ENCODE peak calls at places on chromosomes 11 and 22, in eight cellular contexts. B is body of pancreas, J is endothelial cell of umbilical vein, W is adrenal gland, E is transverse colon, L is H1, Q is A549, G is ovary. K is an unnamed sample.

GRCh38 chr11:16775604-16776283 is 37.3 kb downstream of the C11orf58 start:
- DNase-seq in Q (no peak), L (no peak), B (no peak), J (no peak), E (no peak), G (no peak), W (no peak), K (no peak)

GRCh38 chr11:64151337-64151736 is 14.6 kb downstream of the MACROD1 start:
- DNase-seq in W (no peak), B (no peak), Q (no peak), J (no peak), E (no peak), L (no peak), G (no peak), K (no peak)

GRCh38 chr11:123100378-123101085 is 38.6 kb upstream of the HSPA8 start:
- DNase-seq in J (no peak), B (peak), W (peak), G (peak), L (no peak), E (no peak), Q (no peak), K (no peak)

GRCh38 chr22:43244803-43245527 is 58.0 kb upstream of the TTLL12 start:
- DNase-seq in E (no peak), J (no peak), L (no peak), B (no peak), Q (no peak), G (no peak), W (no peak), K (no peak)

GRCh38 chr11:117179048-117179999 is 781 bp downstream of the SIDT2 start:
- DNase-seq in Q (no peak), W (peak), G (no peak), B (peak), J (peak), E (peak), L (no peak), K (no peak)

GRCh38 chr11:97943493-97943892 is 1077.3 kb upstream of the CNTN5 start:
- DNase-seq in J (no peak), E (no peak), L (no peak), W (no peak), Q (no peak), B (no peak), G (no peak), K (no peak)

GRCh38 chr11:126115253-126115540 is 52.5 kb upstream of the CDON start:
- DNase-seq in E (peak), J (peak), L (no peak), G (peak), Q (no peak), B (peak), W (peak), K (peak)

GRCh38 chr22:20051927-20052308 is 28.1 kb upstream of the DGCR8 start:
- DNase-seq in G (no peak), W (no peak), Q (no peak), L (no peak), J (no peak), B (no peak), E (no peak), K (no peak)

GRCh38 chr11:76680517-76681425 is 10.2 kb upstream of the LRRC32 start:
- DNase-seq in G (peak), J (peak), L (peak), Q (peak), E (peak), B (peak), W (peak), K (peak)

GRCh38 chr11:8056810-8057463 is 24.1 kb upstream of the TUB start:
- DNase-seq in W (peak), E (peak), B (peak), Q (no peak), L (no peak), G (peak), J (no peak), K (no peak)

GRCh38 chr22:39627865-39628562 is 57.5 kb downstream of the CACNA1I start:
- DNase-seq in W (no peak), J (no peak), Q (no peak), G (no peak), L (no peak), B (no peak), E (no peak), K (no peak)

GRCh38 chr11:33957304-33957917 is 65.5 kb upstream of the LMO2 start:
- DNase-seq in L (no peak), B (no peak), Q (no peak), G (no peak), W (no peak), E (no peak), J (no peak), K (no peak)

GRCh38 chr22:24925586-24926427 is 20.7 kb downstream of the LHFPL7 start:
- DNase-seq in W (no peak), L (no peak), B (no peak), E (no peak), G (no peak), Q (no peak), J (peak), K (no peak)

GRCh38 chr11:113384551-113384950 is 3.0 kb upstream of the ANKK1 start:
- DNase-seq in W (no peak), E (no peak), G (no peak), L (no peak), Q (peak), B (peak), J (peak), K (peak)

GRCh38 chr11:82462588-82462987 is 271.1 kb downstream of the FAM181B start:
- DNase-seq in Q (no peak), B (no peak), W (no peak), L (no peak), J (no peak), G (no peak), E (no peak), K (no peak)

GRCh38 chr11:117824571-117825537 is at the start of gene FXYD2:
- DNase-seq in G (peak), B (peak), Q (no peak), E (peak), L (no peak), J (peak), W (peak), K (no peak)

GRCh38 chr11:19365743-19366410 is 125.1 kb upstream of the E2F8 start:
- DNase-seq in Q (no peak), G (no peak), E (no peak), B (no peak), L (no peak), W (no peak), J (peak), K (no peak)

GRCh38 chr11:66317322-66317765 is 500 bp upstream of the CD248 start:
- DNase-seq in Q (no peak), B (no peak), L (no peak), J (peak), E (no peak), W (no peak), G (peak), K (no peak)

GRCh38 chr11:73554677-73555320 is 43.1 kb downstream of the FAM168A start:
- DNase-seq in G (no peak), B (no peak), J (no peak), W (no peak), Q (no peak), L (no peak), E (no peak), K (no peak)

GRCh38 chr22:36215976-36216375 is 14.4 kb upstream of the APOL4 start:
- DNase-seq in J (no peak), G (no peak), W (no peak), B (no peak), Q (no peak), E (no peak), L (no peak), K (no peak)

GRCh38 chr11:9037963-9038362 is 34.2 kb upstream of the NRIP3 start:
- DNase-seq in B (no peak), G (no peak), W (no peak), E (no peak), J (no peak), Q (no peak), L (no peak), K (no peak)

GRCh38 chr11:16271258-16271657 is 85.1 kb downstream of the SOX6 start:
- DNase-seq in W (no peak), G (no peak), Q (no peak), B (no peak), J (no peak), L (no peak), E (no peak), K (no peak)

GRCh38 chr11:78081583-78081982 is 1.9 kb upstream of the NDUFC2 start:
- DNase-seq in J (no peak), B (no peak), L (no peak), W (no peak), G (no peak), E (no peak), Q (no peak), K (no peak)

GRCh38 chr11:2572491-2573239 is 127.1 kb downstream of the KCNQ1OT1 start:
- DNase-seq in L (no peak), E (no peak), G (no peak), W (no peak), B (peak), Q (no peak), J (no peak), K (no peak)

GRCh38 chr11:3022982-3023381 is 30.9 kb upstream of the NAP1L4 start:
- DNase-seq in W (no peak), L (no peak), B (no peak), G (no peak), E (no peak), J (no peak), Q (no peak), K (no peak)

GRCh38 chr22:28395920-28396447 is 283.7 kb downstream of the TTC28 start:
- DNase-seq in W (no peak), E (no peak), B (no peak), J (peak), Q (peak), L (no peak), G (no peak), K (no peak)

GRCh38 chr11:69187540-69188065 is 31.9 kb downstream of the SMIM38 start:
- DNase-seq in L (no peak), G (no peak), B (no peak), Q (no peak), J (no peak), E (no peak), W (no peak), K (no peak)

GRCh38 chr11:18853086-18853720 is 61.6 kb upstream of the PTPN5 start:
- DNase-seq in W (no peak), G (no peak), L (no peak), B (peak), Q (peak), J (peak), E (no peak), K (peak)

GRCh38 chr11:65393513-65394079 is 7.2 kb downstream of the FRMD8 start:
- DNase-seq in G (no peak), B (no peak), E (no peak), Q (no peak), L (no peak), W (no peak), J (no peak), K (no peak)

GRCh38 chr11:111604392-111605009 is 2.3 kb downstream of the SIK2 start:
- DNase-seq in B (no peak), E (no peak), Q (peak), G (no peak), W (no peak), L (no peak), J (peak), K (no peak)

GRCh38 chr11:35781342-35782171 is 119.0 kb downstream of the TRIM44 start:
- DNase-seq in G (no peak), Q (peak), B (no peak), L (no peak), E (no peak), W (peak), J (no peak), K (no peak)

GRCh38 chr11:63480039-63480438 is 10.9 kb downstream of the PLAAT5 start:
- DNase-seq in L (no peak), G (no peak), J (no peak), W (no peak), E (no peak), B (no peak), Q (no peak), K (no peak)

GRCh38 chr11:123507043-123507442 is 77.0 kb downstream of the GRAMD1B start:
- DNase-seq in Q (no peak), J (no peak), G (no peak), L (no peak), B (no peak), E (no peak), W (no peak), K (no peak)

GRCh38 chr11:2526808-2527381 is 82.1 kb downstream of the KCNQ1 start:
- DNase-seq in E (peak), W (peak), G (peak), L (no peak), Q (no peak), B (peak), J (no peak), K (no peak)

DNA sequence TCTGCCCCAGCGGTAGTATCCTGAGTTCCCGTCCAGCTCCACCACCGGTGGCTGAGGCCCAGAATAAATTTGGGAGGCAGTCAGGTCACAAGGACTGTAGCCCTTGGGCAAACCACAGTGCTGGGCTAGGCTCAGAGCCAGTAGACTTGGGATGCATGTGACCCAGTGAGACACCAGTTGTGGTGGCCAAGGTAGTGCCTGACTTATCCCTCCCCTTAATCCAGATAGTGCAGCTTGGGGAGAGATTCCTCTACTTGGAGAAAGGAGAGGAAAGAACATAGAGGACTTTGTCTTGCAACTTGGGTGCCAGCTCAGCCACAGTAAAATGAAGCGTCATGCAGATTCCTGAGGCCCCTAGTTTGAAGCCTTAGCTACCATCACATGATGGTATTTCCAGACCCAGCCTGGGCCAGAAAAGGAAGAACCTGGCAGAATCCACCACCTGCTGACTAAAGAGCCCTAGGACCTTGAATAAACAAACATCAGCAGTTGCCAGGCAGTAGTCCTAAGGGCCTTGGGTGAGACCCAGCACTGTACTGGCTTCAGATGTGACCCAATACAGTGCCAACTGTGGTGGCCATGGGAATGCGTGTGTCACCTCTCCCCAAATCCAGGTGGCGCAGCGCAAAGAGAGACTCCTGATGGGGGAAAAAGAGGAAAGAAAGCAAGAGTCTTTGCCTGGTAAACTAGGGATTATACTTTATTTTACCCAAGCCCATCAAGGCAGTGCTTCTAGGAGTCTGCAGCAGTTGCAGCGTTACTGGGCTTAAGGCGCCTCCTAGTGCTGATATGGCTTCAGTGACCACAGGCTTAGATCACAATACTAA is 17.0 kb upstream of the DDX10 start:
- DNase-seq in L (peak), G (peak), B (peak), Q (peak), E (peak), J (peak), W (peak), K (peak)
- TF ChIP-seq POLR2A in L (no peak), G (no peak), B (no peak), Q (no peak), E (no peak), J (no peak), W (no peak), K (no peak)

DNA sequence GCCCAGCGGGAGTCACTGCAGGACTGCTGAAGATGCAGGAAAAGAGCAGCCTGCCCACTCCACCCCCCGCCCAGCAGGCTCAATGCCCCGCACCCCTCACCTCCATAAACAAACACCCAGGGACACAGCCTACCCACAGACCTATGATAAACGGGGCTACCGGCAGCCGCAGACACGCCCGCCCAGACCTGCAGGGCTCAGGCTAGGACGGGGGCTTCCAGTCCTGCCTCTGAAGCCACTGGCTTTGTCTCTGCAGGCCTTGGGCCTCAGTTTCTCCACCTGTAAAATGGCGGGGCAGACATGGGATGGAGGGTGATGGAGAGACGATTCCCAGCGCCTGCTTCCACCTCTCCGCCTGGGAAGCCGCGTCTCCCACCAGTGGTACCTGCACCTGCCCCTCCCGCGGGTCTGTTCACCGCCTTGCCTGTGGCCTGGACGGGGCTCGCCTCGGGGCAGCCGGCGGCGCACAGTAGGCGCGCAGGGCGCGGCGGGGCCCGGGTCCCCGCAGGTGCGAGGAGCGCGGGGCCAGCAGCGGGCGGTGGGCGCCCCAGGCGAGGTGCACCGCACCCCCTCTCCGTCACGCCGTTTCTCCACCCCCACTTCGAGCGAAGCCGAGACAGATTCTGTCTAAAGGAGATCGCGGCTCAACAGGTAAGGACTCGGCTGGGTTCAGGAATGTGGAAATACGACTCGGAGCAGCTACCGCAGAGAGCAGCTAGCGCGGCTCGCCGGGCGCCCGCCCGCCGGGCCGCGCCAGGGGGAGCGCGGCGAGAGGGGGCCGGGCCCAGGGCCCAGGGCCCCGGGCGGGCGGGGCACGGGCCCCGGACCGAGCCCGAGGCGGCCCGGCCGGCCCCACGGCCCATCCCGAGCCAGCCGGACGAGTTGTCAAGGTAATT is 1.4 kb downstream of the WNT7B start:
- DNase-seq in Q (no peak), B (peak), E (no peak), J (no peak), W (no peak), L (no peak), G (no peak), K (peak)
- H3K4me3 ChIP-seq in Q (peak), B (no peak), E (no peak), J (no peak), W (no peak), L (no peak), G (no peak), K (peak)

DNA sequence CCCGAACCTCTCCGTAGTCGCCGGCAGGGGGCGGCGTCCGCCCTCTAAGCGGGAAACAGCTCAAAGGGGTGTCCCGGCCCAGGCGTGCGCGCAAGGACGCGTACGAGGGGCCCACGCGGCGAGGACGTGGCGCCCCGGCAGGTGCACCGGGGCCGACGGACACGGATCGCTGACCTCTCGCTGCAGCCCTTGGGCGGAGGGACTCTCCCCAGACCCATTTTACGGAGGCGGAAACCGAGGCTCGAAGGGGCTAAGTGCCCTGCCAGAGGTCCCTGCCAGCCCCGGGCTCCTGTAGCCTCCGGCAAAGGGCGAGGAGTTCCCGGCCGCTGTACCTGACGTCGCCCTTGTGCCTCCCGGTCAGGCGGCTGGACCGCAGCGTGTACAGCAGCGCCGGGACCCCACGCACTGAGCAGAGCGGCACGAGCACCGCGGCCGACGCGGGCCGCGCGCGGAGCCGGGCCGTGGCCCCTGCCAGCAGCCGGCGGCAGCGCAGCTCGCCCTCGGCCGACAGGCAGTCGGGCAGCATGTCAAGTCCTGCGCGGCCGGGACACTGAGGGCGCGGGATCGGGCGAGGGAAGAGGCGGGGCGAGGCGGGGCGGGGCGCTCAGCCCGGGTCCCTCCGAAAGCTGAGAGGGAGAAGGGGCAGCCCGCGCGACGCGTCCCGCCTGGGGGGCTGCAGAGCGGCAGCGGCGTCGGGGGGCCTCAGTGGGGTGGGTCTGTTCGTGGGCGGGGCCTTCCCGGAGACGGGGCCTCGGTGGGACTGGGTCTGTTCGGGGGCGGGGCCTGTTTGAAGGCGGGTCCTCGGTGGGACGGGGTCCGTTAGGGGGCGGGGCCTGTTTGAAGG is at the start of gene NUDT8:
- DNase-seq in B (peak), J (peak), E (peak), L (no peak), G (peak), Q (peak), W (peak), K (peak)
- TF ChIP-seq POLR2A in B (peak), J (no peak), E (no peak), L (no peak), G (peak), Q (peak), W (peak), K (peak)

DNA sequence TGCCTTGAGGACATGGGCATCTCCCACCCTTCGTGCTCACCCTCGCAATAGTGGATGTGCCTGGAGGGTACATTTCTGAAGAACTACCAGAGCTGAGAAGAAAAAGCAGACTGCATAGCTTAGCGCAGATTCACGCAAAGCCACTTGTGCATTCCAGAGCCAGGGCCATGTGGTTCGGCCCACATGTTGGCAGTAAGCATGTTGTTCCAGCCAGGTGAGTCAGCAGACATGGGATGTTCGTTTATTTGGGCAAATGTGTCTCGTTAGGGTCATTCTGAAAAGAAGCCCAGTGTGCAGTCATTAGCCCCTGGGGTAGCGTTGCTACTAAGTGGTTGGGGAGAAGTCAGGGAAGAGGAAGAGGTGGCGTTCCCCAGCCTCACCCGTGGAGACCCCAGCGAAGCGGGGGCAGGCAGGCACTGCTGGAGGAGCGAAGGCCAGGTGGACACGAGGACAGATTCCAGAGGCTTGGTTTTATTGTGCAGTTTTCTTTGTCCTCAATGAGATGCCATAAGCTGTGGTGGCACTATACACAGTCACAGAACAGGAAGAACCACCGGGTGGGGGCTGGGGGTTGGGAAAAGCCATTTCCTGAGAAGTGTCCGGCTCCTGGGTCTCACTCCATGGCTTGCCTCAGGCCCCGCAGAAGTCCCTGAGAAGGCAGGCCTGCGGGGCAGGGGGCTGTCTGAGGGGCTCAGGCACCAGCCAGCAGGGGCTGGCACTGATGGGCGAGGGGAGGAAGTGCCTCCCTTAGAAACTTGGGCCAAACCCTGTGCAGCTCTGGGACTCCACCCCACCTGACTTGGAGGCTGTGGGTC is 5.0 kb downstream of the THY1 start:
- DNase-seq in Q (no peak), L (no peak), W (no peak), J (no peak), E (no peak), G (no peak), B (no peak), K (no peak)
- H3K4me3 ChIP-seq in Q (no peak), L (no peak), W (no peak), J (no peak), E (no peak), G (no peak), B (no peak), K (no peak)

K was measured in prostate gland.